ENCODE peak calls at places on chromosomes 12 and 14, in ten cellular contexts. P, I, C, J, L, S, N, B, M and Q are unnamed samples.

GRCh38 chr14:72075649-72076334 is 143.6 kb downstream of the RGS6 start:
- DNase-seq in P (no peak), C (no peak), I (no peak), N (no peak), J (no peak), L (peak; percentile 56), B (no peak), M (no peak), S (no peak), Q (peak; percentile 82)

GRCh38 chr14:70073924-70074566 is 114.7 kb downstream of the SLC8A3 start:
- DNase-seq in M (peak; percentile 24), P (peak; percentile 42), N (peak; percentile 91), B (peak; percentile 82), L (peak; percentile 77), J (peak; percentile 39), C (no peak), S (peak; percentile 73), I (peak; percentile 73), Q (no peak)

GRCh38 chr12:1217191-1217949 is 226.3 kb downstream of the ERC1 start:
- DNase-seq in M (no peak), C (no peak), L (peak; percentile 11), B (peak; percentile 34), P (peak; percentile 24), J (no peak), N (peak; percentile 33), S (no peak), I (no peak), Q (no peak)

GRCh38 chr12:4435537-4435936 is 10.1 kb downstream of the FGF6 start:
- DNase-seq in M (no peak), C (no peak), L (no peak), S (no peak), P (no peak), B (no peak), I (no peak), J (no peak), N (no peak), Q (no peak)

GRCh38 chr14:92726933-92727262 is 21.5 kb downstream of the LGMN start:
- DNase-seq in S (no peak), L (no peak), I (no peak), J (no peak), B (no peak), P (no peak), C (no peak), M (no peak), N (no peak), Q (no peak)

GRCh38 chr14:104895207-104895785 is 29.4 kb upstream of the PLD4 start:
- DNase-seq in J (no peak), I (no peak), B (no peak), P (no peak), L (no peak), M (peak; percentile 21), N (no peak), S (no peak), C (no peak), Q (no peak)

GRCh38 chr14:26917086-26917485 is 319.3 kb upstream of the NOVA1 start:
- DNase-seq in P (peak; percentile 33), L (no peak), N (peak; percentile 9), I (no peak), C (no peak), J (no peak), B (peak; percentile 77), S (no peak), M (no peak), Q (no peak)

GRCh38 chr14:80447396-80447795 is 236.1 kb upstream of the DIO2 start:
- DNase-seq in I (no peak), B (peak; percentile 7), P (no peak), C (no peak), M (no peak), N (no peak), S (no peak), J (no peak), L (no peak), Q (no peak)

GRCh38 chr14:90658541-90658967 is 157.7 kb downstream of the TTC7B start:
- DNase-seq in J (no peak), L (no peak), B (peak; percentile 60), N (no peak), M (no peak), C (no peak), P (no peak), S (no peak), I (no peak), Q (no peak)